ENCODE peak calls at places on chromosomes 4 and X, in seven cellular contexts. E is fibroblast of pulmonary artery, H is right lobe of liver, K is tibial artery, N is cardiac fibroblast, F is uterus, L is kidney. G is an unnamed sample.
A peak's percentile ranks its signal among the peaks of the same experiment; 100 is the strongest.

GRCh38 chr4:102614801-102615200 is 113.6 kb downstream of the NFKB1 start:
- DNase-seq in E (no peak), H (no peak), K (no peak), N (no peak), F (no peak), L (no peak), G (no peak)

GRCh38 chr4:114497116-114497515 is 101.5 kb upstream of the UGT8 start:
- DNase-seq in E (no peak), H (no peak), K (no peak), N (no peak), F (no peak), L (no peak), G (no peak)

GRCh38 chr4:84870398-84871163 is 95.9 kb downstream of the WDFY3 start:
- DNase-seq in E (peak; percentile 82), H (no peak), K (no peak), N (peak; percentile 71), F (no peak), L (no peak), G (peak; percentile 74)

GRCh38 chr4:155496294-155496626 is 119.5 kb upstream of the MAP9 start:
- DNase-seq in E (no peak), H (no peak), K (no peak), N (no peak), F (no peak), L (no peak), G (no peak)

GRCh38 chrX:108396188-108396885 is 41.9 kb downstream of the COL4A6 start:
- DNase-seq in E (peak; percentile 23), H (no peak), K (no peak), N (peak; percentile 58), F (no peak), L (no peak), G (no peak)

GRCh38 chr4:153113061-153113837 is 91.0 kb upstream of the TRIM2 start:
- DNase-seq in E (peak; percentile 10), H (no peak), K (no peak), N (peak; percentile 17), F (no peak), L (no peak), G (peak; percentile 93)

GRCh38 chr4:6002926-6003325 is 15.3 kb downstream of the C4orf50 start:
- DNase-seq in E (no peak), H (no peak), K (peak; percentile 35), N (no peak), F (no peak), L (no peak), G (no peak)

GRCh38 chr4:119037709-119038463 is 97.7 kb upstream of the MYOZ2 start:
- DNase-seq in E (no peak), H (no peak), K (no peak), N (peak; percentile 68), F (no peak), L (no peak), G (no peak)

GRCh38 chr4:3875466-3875865 is 109.3 kb downstream of the ADRA2C start:
- DNase-seq in E (no peak), H (no peak), K (no peak), N (no peak), F (peak; percentile 4), L (no peak), G (no peak)

GRCh38 chrX:72609313-72609712 is 36.7 kb upstream of the HDAC8 start:
- DNase-seq in E (peak; percentile 50), H (no peak), K (no peak), N (peak; percentile 33), F (no peak), L (no peak), G (peak; percentile 5)

GRCh38 chr4:18318682-18319410 is 297.3 kb upstream of the LCORL start:
- DNase-seq in E (peak; percentile 87), H (peak; percentile 58), K (no peak), N (peak; percentile 13), F (no peak), L (peak; percentile 68), G (no peak)

GRCh38 chr4:2365913-2366210 is 52.6 kb downstream of the ZFYVE28 start:
- DNase-seq in E (no peak), H (no peak), K (no peak), N (no peak), F (no peak), L (peak; percentile 46), G (no peak)

GRCh38 chr4:498328-498919 is 532 bp downstream of the ZNF721 start:
- DNase-seq in E (no peak), H (no peak), K (no peak), N (peak; percentile 19), F (no peak), L (no peak), G (peak; percentile 15)

GRCh38 chr4:107888237-107888636 is 43.1 kb upstream of the CYP2U1 start:
- DNase-seq in E (no peak), H (no peak), K (no peak), N (peak; percentile 24), F (no peak), L (no peak), G (no peak)

GRCh38 chr4:57182132-57182874 is 72.1 kb upstream of the IGFBP7 start:
- DNase-seq in E (no peak), H (no peak), K (no peak), N (no peak), F (no peak), L (no peak), G (no peak)

GRCh38 chr4:188428935-188429334 is 289.7 kb downstream of the TRIML1 start:
- DNase-seq in E (peak; percentile 16), H (no peak), K (no peak), N (peak; percentile 52), F (no peak), L (no peak), G (no peak)

GRCh38 chr4:109302366-109303140 is at the start of gene COL25A1:
- DNase-seq in E (peak; percentile 22), H (peak; percentile 45), K (peak; percentile 72), N (peak; percentile 13), F (peak; percentile 43), L (peak; percentile 86), G (peak; percentile 49)

GRCh38 chr4:119570401-119570800 is 58.2 kb downstream of the PDE5A start:
- DNase-seq in E (peak; percentile 23), H (no peak), K (no peak), N (peak; percentile 49), F (no peak), L (no peak), G (peak; percentile 30)

GRCh38 chrX:34972206-34972605 is 29.6 kb downstream of the FAM47B start:
- DNase-seq in E (no peak), H (no peak), K (no peak), N (no peak), F (no peak), L (no peak), G (no peak)

GRCh38 chr4:3311489-3312171 is 18.8 kb downstream of the RGS12 start:
- DNase-seq in E (no peak), H (no peak), K (peak; percentile 39), N (no peak), F (no peak), L (peak; percentile 22), G (no peak)

GRCh38 chr4:148076964-148077363 is 345.1 kb downstream of the ARHGAP10 start:
- DNase-seq in E (no peak), H (no peak), K (no peak), N (peak; percentile 11), F (no peak), L (no peak), G (peak; percentile 37)

GRCh38 chr4:40826821-40827220 is 77.1 kb downstream of the NSUN7 start:
- DNase-seq in E (no peak), H (no peak), K (peak; percentile 40), N (no peak), F (no peak), L (no peak), G (no peak)

GRCh38 chrX:40009890-40010289 is 87.9 kb downstream of the BCOR start:
- DNase-seq in E (no peak), H (no peak), K (no peak), N (no peak), F (no peak), L (no peak), G (no peak)

GRCh38 chr4:159778298-159778697 is 675.4 kb downstream of the RAPGEF2 start:
- DNase-seq in E (no peak), H (no peak), K (no peak), N (no peak), F (no peak), L (no peak), G (no peak)

GRCh38 chr4:174316954-174317353 is 33.2 kb downstream of the CEP44 start:
- DNase-seq in E (peak; percentile 16), H (no peak), K (no peak), N (peak; percentile 27), F (no peak), L (no peak), G (no peak)

GRCh38 chr4:186770446-186771175 is 47.0 kb upstream of the FAT1 start:
- DNase-seq in E (peak; percentile 76), H (no peak), K (no peak), N (peak; percentile 79), F (no peak), L (no peak), G (peak; percentile 48)

GRCh38 chrX:97109730-97110129 is 226.0 kb downstream of the RPA4 start:
- DNase-seq in E (no peak), H (no peak), K (no peak), N (no peak), F (no peak), L (no peak), G (no peak)

GRCh38 chr4:34422472-34422871 is 1821.8 kb downstream of the ARAP2 start:
- DNase-seq in E (peak; percentile 60), H (no peak), K (no peak), N (peak; percentile 33), F (no peak), L (no peak), G (peak; percentile 22)

GRCh38 chr4:59994118-59994517 is 1206.0 kb upstream of the ADGRL3 start:
- DNase-seq in E (no peak), H (peak; percentile 18), K (no peak), N (no peak), F (no peak), L (no peak), G (no peak)
- TF ChIP-seq CTCF in E (no peak), H (peak; percentile 42), K (no peak), N (no peak), F (no peak), L (no peak), G (no peak)

DNA sequence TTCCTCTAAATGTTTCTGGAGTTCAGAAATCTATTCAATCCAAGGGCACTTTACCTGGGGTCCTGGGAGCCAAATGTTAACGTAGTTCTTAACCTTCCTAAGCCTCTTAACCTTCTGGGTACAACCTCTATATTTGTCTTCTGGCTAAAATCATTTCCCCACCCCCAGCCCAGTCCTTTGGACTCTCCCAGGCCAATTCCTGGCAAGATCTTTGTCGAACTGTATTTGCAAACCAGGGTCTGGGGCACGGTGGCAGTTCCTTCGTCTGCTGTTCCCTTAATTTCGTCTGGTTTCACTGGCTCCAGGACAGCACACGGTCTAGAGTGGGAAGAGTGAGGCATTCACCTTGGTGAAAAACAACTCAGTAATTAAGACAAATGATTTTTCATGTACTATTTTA is 811 bp upstream of the SLC25A5 start:
- DNase-seq in E (no peak), H (no peak), K (no peak), N (no peak), F (no peak), L (no peak), G (no peak)
- H3K4me3 ChIP-seq in E (no peak overlapping the region), H (peak overlapping the region; percentile 41), K (peak overlapping the region; percentile 92), N (no peak overlapping the region), F (no peak overlapping the region), L (no peak overlapping the region), G (no peak overlapping the region)

GRCh38 chr4:77308843-77309242 is 151.8 kb downstream of the CCNG2 start:
- DNase-seq in E (peak; percentile 36), H (no peak), K (no peak), N (peak; percentile 46), F (no peak), L (no peak), G (peak; percentile 8)
- TF ChIP-seq CTCF in E (peak; percentile 43), H (peak; percentile 51), K (no peak), N (peak; percentile 41), F (no peak), L (no peak), G (peak; percentile 38)

GRCh38 chrX:78139160-78140123 is at the start of gene TAF9B:
- DNase-seq in E (peak; percentile 76), H (peak; percentile 88), K (peak; percentile 93), N (peak; percentile 80), F (peak; percentile 85), L (peak; percentile 95), G (peak; percentile 80)

GRCh38 chrX:78140206-78140605 is 756 bp upstream of the TAF9B start:
- DNase-seq in E (no peak), H (no peak), K (no peak), N (no peak), F (no peak), L (no peak), G (no peak)
- H3K4me3 ChIP-seq in E (no peak overlapping the region), H (no peak overlapping the region), K (no peak overlapping the region), N (no peak overlapping the region), F (no peak overlapping the region), L (no peak overlapping the region), G (no peak overlapping the region)

G was measured in astrocyte of the spinal cord.